ENCODE peak calls at places on chromosomes 6 and 20, in four cellular contexts. One of them, this sample, is unnamed.

GRCh38 chr6:149907317-149907716 is 9.4 kb upstream of the RAET1E start:
- DNase-seq in kidney: peak; percentile 39
- DNase-seq in endothelial cell: no peak
- DNase-seq in heart right ventricle: no peak
- DNase-seq in this sample: peak; percentile 50

GRCh38 chr6:133983099-133983939 is 30.3 kb downstream of the TBPL1 start:
- DNase-seq in kidney: peak; percentile 75
- DNase-seq in endothelial cell: no peak
- DNase-seq in heart right ventricle: no peak
- DNase-seq in this sample: no peak

GRCh38 chr6:169243154-169243553 is 10.5 kb downstream of the THBS2 start:
- DNase-seq in kidney: peak; percentile 52
- DNase-seq in endothelial cell: no peak
- DNase-seq in heart right ventricle: no peak
- DNase-seq in this sample: no peak

GRCh38 chr6:24283043-24283985 is 74.5 kb downstream of the DCDC2 start:
- DNase-seq in kidney: peak; percentile 93
- DNase-seq in endothelial cell: peak; percentile 66
- DNase-seq in heart right ventricle: peak; percentile 40
- DNase-seq in this sample: no peak

GRCh38 chr6:71400852-71401251 is 112.2 kb downstream of the OGFRL1 start:
- DNase-seq in kidney: no peak
- DNase-seq in endothelial cell: no peak
- DNase-seq in heart right ventricle: no peak
- DNase-seq in this sample: no peak

GRCh38 chr6:128803911-128804310 is 79.0 kb upstream of the LAMA2 start:
- DNase-seq in kidney: no peak
- DNase-seq in endothelial cell: no peak
- DNase-seq in heart right ventricle: no peak
- DNase-seq in this sample: no peak

GRCh38 chr6:319177-320131 is 27.2 kb downstream of the DUSP22 start:
- DNase-seq in kidney: no peak
- DNase-seq in endothelial cell: no peak
- DNase-seq in heart right ventricle: no peak
- DNase-seq in this sample: no peak

GRCh38 chr6:32112436-32112980 is 3.4 kb upstream of the TNXB start:
- DNase-seq in kidney: no peak
- DNase-seq in endothelial cell: no peak
- DNase-seq in heart right ventricle: peak; percentile 50
- DNase-seq in this sample: no peak

GRCh38 chr20:47733892-47734291 is 51.4 kb downstream of the SULF2 start:
- DNase-seq in kidney: no peak
- DNase-seq in endothelial cell: no peak
- DNase-seq in heart right ventricle: no peak
- DNase-seq in this sample: no peak

GRCh38 chr6:33670971-33671370 is 40.5 kb downstream of the UQCC2 start:
- DNase-seq in kidney: no peak
- DNase-seq in endothelial cell: no peak
- DNase-seq in heart right ventricle: no peak
- DNase-seq in this sample: no peak

GRCh38 chr6:56552212-56553130 is 90.2 kb downstream of the DST start:
- DNase-seq in kidney: no peak
- DNase-seq in endothelial cell: no peak
- DNase-seq in heart right ventricle: no peak
- DNase-seq in this sample: no peak

GRCh38 chr20:51616060-51616459 is 73.5 kb upstream of the NFATC2 start:
- DNase-seq in kidney: no peak
- DNase-seq in endothelial cell: no peak
- DNase-seq in heart right ventricle: no peak
- DNase-seq in this sample: no peak

GRCh38 chr20:25020901-25021301 is 28.4 kb upstream of the APMAP start:
- DNase-seq in kidney: peak; percentile 44
- DNase-seq in endothelial cell: no peak
- DNase-seq in heart right ventricle: peak; percentile 47
- DNase-seq in this sample: peak; percentile 49

GRCh38 chr6:137652961-137653697 is 158.9 kb upstream of the OLIG3 start:
- DNase-seq in kidney: no peak
- DNase-seq in endothelial cell: no peak
- DNase-seq in heart right ventricle: no peak
- DNase-seq in this sample: no peak

GRCh38 chr6:125957845-125958244 is 1.3 kb downstream of the HINT3 start:
- DNase-seq in kidney: no peak
- DNase-seq in endothelial cell: no peak
- DNase-seq in heart right ventricle: no peak
- DNase-seq in this sample: no peak

GRCh38 chr6:79134699-79135474 is 56.8 kb upstream of the PHIP start:
- DNase-seq in kidney: no peak
- DNase-seq in endothelial cell: no peak
- DNase-seq in heart right ventricle: no peak
- DNase-seq in this sample: no peak

GRCh38 chr6:67248077-67248476 is 1387.0 kb upstream of the ADGRB3 start:
- DNase-seq in kidney: no peak
- DNase-seq in endothelial cell: no peak
- DNase-seq in heart right ventricle: no peak
- DNase-seq in this sample: no peak

GRCh38 chr20:52311209-52311794 is 119.7 kb upstream of the ZFP64 start:
- DNase-seq in kidney: no peak
- DNase-seq in endothelial cell: no peak
- DNase-seq in heart right ventricle: no peak
- DNase-seq in this sample: no peak

GRCh38 chr6:56199956-56200355 is 47.4 kb downstream of the COL21A1 start:
- DNase-seq in kidney: no peak
- DNase-seq in endothelial cell: no peak
- DNase-seq in heart right ventricle: no peak
- DNase-seq in this sample: no peak

GRCh38 chr6:39666706-39667489 is 58.3 kb downstream of the KIF6 start:
- DNase-seq in kidney: no peak
- DNase-seq in endothelial cell: no peak
- DNase-seq in heart right ventricle: no peak
- DNase-seq in this sample: no peak

GRCh38 chr20:31860431-31861345 is 9.6 kb downstream of the DUSP15 start:
- DNase-seq in kidney: no peak
- DNase-seq in endothelial cell: no peak
- DNase-seq in heart right ventricle: no peak
- DNase-seq in this sample: peak; percentile 86

GRCh38 chr20:4919047-4919704 is 82.1 kb downstream of the SLC23A2 start:
- DNase-seq in kidney: no peak
- DNase-seq in endothelial cell: no peak
- DNase-seq in heart right ventricle: no peak
- DNase-seq in this sample: no peak
- TF ChIP-seq CTCF in kidney: no peak
- TF ChIP-seq CTCF in endothelial cell: no peak
- TF ChIP-seq CTCF in heart right ventricle: no peak
- TF ChIP-seq CTCF in this sample: no peak

GRCh38 chr20:50136822-50137599 is 16.5 kb downstream of the PEDS1 start:
- DNase-seq in kidney: no peak
- DNase-seq in endothelial cell: no peak
- DNase-seq in heart right ventricle: no peak
- DNase-seq in this sample: no peak

GRCh38 chr20:50133041-50133440 is 20.1 kb upstream of the UBE2V1 start:
- DNase-seq in kidney: no peak
- DNase-seq in endothelial cell: no peak
- DNase-seq in heart right ventricle: no peak
- DNase-seq in this sample: no peak

GRCh38 chr20:50130995-50131394 is 18.0 kb upstream of the UBE2V1 start:
- DNase-seq in kidney: no peak
- DNase-seq in endothelial cell: no peak
- DNase-seq in heart right ventricle: no peak
- DNase-seq in this sample: no peak

GRCh38 chr20:50130346-50130703 is 17.4 kb upstream of the UBE2V1 start:
- DNase-seq in kidney: no peak
- DNase-seq in endothelial cell: no peak
- DNase-seq in heart right ventricle: no peak
- DNase-seq in this sample: no peak

GRCh38 chr20:50133474-50134217 is 19.9 kb downstream of the PEDS1 start:
- DNase-seq in kidney: no peak
- DNase-seq in endothelial cell: no peak
- DNase-seq in heart right ventricle: no peak
- DNase-seq in this sample: no peak
- TF ChIP-seq CTCF in kidney: no peak
- TF ChIP-seq CTCF in endothelial cell: no peak
- TF ChIP-seq CTCF in heart right ventricle: no peak
- TF ChIP-seq CTCF in this sample: peak; percentile 37

DNA sequence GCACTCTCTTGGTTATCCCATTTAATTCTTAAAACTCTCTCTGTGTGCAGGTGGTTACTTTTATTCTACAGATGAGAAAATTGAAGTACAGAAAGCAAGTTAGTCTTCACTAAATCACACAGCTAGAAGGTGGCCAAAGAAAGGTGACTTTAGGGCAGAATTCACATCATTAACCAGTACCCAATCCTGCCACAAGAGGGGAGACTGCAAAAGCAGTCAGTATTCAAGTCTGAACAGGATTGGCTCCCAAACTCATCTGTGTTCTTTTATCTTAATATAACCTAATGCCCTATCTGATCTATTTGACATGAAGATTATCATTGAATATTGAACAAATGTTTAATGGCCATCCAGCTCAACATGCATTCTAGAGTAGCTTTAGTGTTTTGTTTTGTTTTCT is 225.3 kb upstream of the FAM83B start:
- DNase-seq in kidney: no peak
- DNase-seq in endothelial cell: peak; percentile 48
- DNase-seq in heart right ventricle: no peak
- DNase-seq in this sample: no peak
- TF ChIP-seq CTCF in kidney: no peak
- TF ChIP-seq CTCF in endothelial cell: peak; percentile 77
- TF ChIP-seq CTCF in heart right ventricle: no peak
- TF ChIP-seq CTCF in this sample: peak; percentile 62

DNA sequence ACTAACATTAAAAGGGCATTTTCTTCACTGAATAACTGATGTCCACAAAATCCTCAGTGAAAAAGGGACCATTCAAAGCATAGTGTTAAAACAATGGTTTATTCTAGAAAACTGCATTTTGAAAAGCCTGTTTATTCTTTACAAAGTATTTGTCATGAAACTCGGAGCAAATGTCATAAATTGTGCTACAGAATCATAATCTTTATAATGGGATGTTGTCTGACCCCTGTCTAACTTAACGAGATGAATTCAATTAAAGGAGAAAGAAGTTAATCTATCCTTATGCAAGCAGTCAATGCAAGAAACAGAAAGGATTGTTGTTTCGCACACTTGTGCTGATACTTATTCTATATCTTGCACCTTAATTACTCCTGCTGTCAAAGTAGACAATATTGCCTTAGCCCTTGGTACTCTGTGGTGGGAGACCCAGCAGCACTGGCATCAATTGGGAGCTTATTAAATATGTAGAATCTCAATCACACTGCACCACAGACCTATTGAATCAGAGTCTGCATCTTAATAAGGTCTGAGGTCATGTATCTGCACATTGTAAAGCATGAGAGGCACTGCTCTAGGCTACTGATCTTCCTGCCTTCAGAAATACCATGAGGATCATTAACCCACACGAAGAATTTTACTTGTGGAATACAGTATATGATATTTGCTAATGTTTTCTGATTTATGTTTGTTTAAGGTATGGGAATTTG is 708.3 kb downstream of the HDGFL1 start:
- DNase-seq in kidney: no peak
- DNase-seq in endothelial cell: no peak
- DNase-seq in heart right ventricle: no peak
- DNase-seq in this sample: no peak
- TF ChIP-seq CTCF in kidney: no peak
- TF ChIP-seq CTCF in endothelial cell: no peak
- TF ChIP-seq CTCF in heart right ventricle: no peak
- TF ChIP-seq CTCF in this sample: no peak